ENCODE peak calls at places on chromosome 3, in nine cellular contexts. D, A, Z, F, N, G, E, S and Q are unnamed samples.

GRCh38 chr3:4492240-4493007 is 724 bp upstream of the ITPR1 start:
- DNase-seq in Z (peak), S (peak), D (peak), N (peak), A (peak), F (peak), G (no peak), E (peak), Q (peak)

GRCh38 chr3:168157301-168157700 is 61.6 kb upstream of the GOLIM4 start:
- DNase-seq in N (no peak), F (no peak), E (no peak), S (no peak), D (no peak), A (no peak), G (no peak), Z (no peak), Q (no peak)

GRCh38 chr3:167626490-167626889 is 27.3 kb downstream of the WDR49 start:
- DNase-seq in S (peak), D (no peak), Z (no peak), N (no peak), F (no peak), A (no peak), E (no peak), G (no peak), Q (no peak)

GRCh38 chr3:152123457-152123856 is 145.3 kb upstream of the MBNL1 start:
- DNase-seq in Z (no peak), A (no peak), F (no peak), E (no peak), G (no peak), S (no peak), N (no peak), D (no peak), Q (no peak)

GRCh38 chr3:11610044-11610671 is 33.6 kb downstream of the VGLL4 start:
- DNase-seq in Z (no peak), E (no peak), D (no peak), F (peak), G (no peak), A (no peak), N (peak), S (no peak), Q (peak)

GRCh38 chr3:119810018-119810435 is 28.1 kb downstream of the NR1I2 start:
- DNase-seq in Z (peak), E (peak), G (no peak), D (no peak), A (peak), N (peak), F (no peak), S (no peak), Q (no peak)

GRCh38 chr3:142097099-142097843 is 52.1 kb downstream of the TFDP2 start:
- DNase-seq in A (no peak), Z (no peak), F (no peak), N (no peak), G (no peak), E (no peak), D (no peak), S (no peak), Q (no peak)

GRCh38 chr3:55341502-55342031 is 145.5 kb downstream of the WNT5A start:
- DNase-seq in D (no peak), S (no peak), F (no peak), G (no peak), N (no peak), E (no peak), A (peak), Z (no peak), Q (no peak)

GRCh38 chr3:181899702-181900101 is 188.0 kb downstream of the SOX2 start:
- DNase-seq in G (no peak), D (no peak), N (no peak), S (peak), A (no peak), F (peak), E (no peak), Z (no peak), Q (no peak)

GRCh38 chr3:29274667-29275066 is 6.2 kb upstream of the RBMS3 start:
- DNase-seq in S (no peak), D (no peak), Z (no peak), E (no peak), F (no peak), G (no peak), A (no peak), N (no peak), Q (no peak)

GRCh38 chr3:108006077-108006675 is 84.7 kb downstream of the CD47 start:
- DNase-seq in E (no peak), Z (no peak), A (no peak), G (no peak), D (no peak), S (no peak), N (peak), F (no peak), Q (no peak)

GRCh38 chr3:47163023-47163989 is 607 bp downstream of the SETD2 start:
- DNase-seq in G (peak), N (peak), F (no peak), S (peak), A (peak), E (peak), D (peak), Z (peak), Q (no peak)

GRCh38 chr3:42755681-42756578 is 17.1 kb downstream of the CCDC13 start:
- DNase-seq in E (no peak), G (no peak), S (peak), N (peak), A (peak), D (no peak), F (no peak), Z (peak), Q (no peak)

GRCh38 chr3:23319913-23320312 is 116.8 kb downstream of the UBE2E2 start:
- DNase-seq in A (no peak), E (no peak), S (peak), D (no peak), F (no peak), N (peak), Z (no peak), G (no peak), Q (no peak)

GRCh38 chr3:113285226-113285625 is 73.9 kb downstream of the BOC start:
- DNase-seq in E (no peak), A (no peak), G (no peak), S (no peak), F (no peak), N (no peak), Z (no peak), D (no peak), Q (no peak)

GRCh38 chr3:136595862-136596697 is 156.1 kb downstream of the STAG1 start:
- DNase-seq in G (no peak), Z (no peak), E (no peak), D (no peak), S (no peak), F (no peak), N (no peak), A (no peak), Q (no peak)

GRCh38 chr3:169144271-169144670 is 519.2 kb downstream of the MECOM start:
- DNase-seq in E (no peak), N (no peak), F (no peak), A (no peak), G (no peak), S (no peak), D (no peak), Z (no peak), Q (no peak)

GRCh38 chr3:45610129-45610528 is 15.6 kb downstream of the LIMD1 start:
- DNase-seq in S (no peak), D (no peak), Z (no peak), F (no peak), E (no peak), A (no peak), G (no peak), N (no peak), Q (no peak)

GRCh38 chr3:117719316-117719926 is 1009.8 kb downstream of the TUSC7 start:
- DNase-seq in F (no peak), G (no peak), D (no peak), N (peak), S (peak), E (peak), A (peak), Z (no peak), Q (no peak)

GRCh38 chr3:150346956-150347863 is 60.9 kb upstream of the TSC22D2 start:
- DNase-seq in S (peak), N (no peak), D (no peak), E (no peak), Z (no peak), A (peak), G (no peak), F (no peak), Q (no peak)

GRCh38 chr3:31823184-31823583 is 157.9 kb downstream of the OSBPL10 start:
- DNase-seq in D (no peak), N (no peak), A (no peak), E (no peak), G (no peak), F (no peak), S (no peak), Z (no peak), Q (no peak)

GRCh38 chr3:108280476-108280875 is 15.9 kb upstream of the HHLA2 start:
- DNase-seq in D (no peak), F (no peak), A (no peak), E (no peak), G (no peak), Z (no peak), N (no peak), S (no peak), Q (no peak)

GRCh38 chr3:135528638-135529037 is 436.9 kb upstream of the PPP2R3A start:
- DNase-seq in Z (no peak), G (no peak), E (no peak), N (no peak), F (no peak), D (no peak), S (no peak), A (no peak), Q (no peak)